ENCODE peak calls at places on chromosomes 12 and 14, in eight cellular contexts. D, B, N, T, E, I, O and V are unnamed samples.

GRCh38 chr12:117025481-117026151 is 73.6 kb downstream of the TESC start:
- DNase-seq in D (no peak), B (peak; percentile 81), N (peak; percentile 91), T (peak; percentile 90), E (peak; percentile 84), I (peak; percentile 25), O (peak; percentile 76), V (peak; percentile 55)

GRCh38 chr12:116135209-116135930 is 142.1 kb downstream of the MED13L start:
- DNase-seq in D (no peak), B (peak; percentile 24), N (no peak), T (no peak), E (peak; percentile 38), I (no peak), O (no peak), V (no peak)

GRCh38 chr14:22991852-22992251 is 9.5 kb upstream of the AJUBA start:
- DNase-seq in D (no peak), B (no peak), N (peak; percentile 36), T (no peak), E (no peak), I (no peak), O (no peak), V (no peak)

GRCh38 chr14:77439861-77440260 is 16.5 kb upstream of the NOXRED1 start:
- DNase-seq in D (no peak), B (no peak), N (no peak), T (no peak), E (no peak), I (no peak), O (no peak), V (no peak)

GRCh38 chr12:115037830-115038229 is 353.9 kb upstream of the TBX3 start:
- DNase-seq in D (no peak), B (no peak), N (no peak), T (no peak), E (no peak), I (no peak), O (no peak), V (no peak)

GRCh38 chr12:132139912-132140311 is 4.2 kb downstream of the DDX51 start:
- DNase-seq in D (peak; percentile 45), B (no peak), N (peak; percentile 81), T (no peak), E (no peak), I (no peak), O (no peak), V (no peak)

GRCh38 chr12:76460807-76461206 is 98.8 kb downstream of the OSBPL8 start:
- DNase-seq in D (no peak), B (no peak), N (no peak), T (no peak), E (no peak), I (no peak), O (no peak), V (no peak)

GRCh38 chr12:31323466-31324115 is 2.4 kb downstream of the SINHCAF start:
- DNase-seq in D (peak; percentile 80), B (no peak), N (peak; percentile 87), T (no peak), E (peak; percentile 44), I (no peak), O (no peak), V (no peak)

GRCh38 chr12:76236640-76237039 is 111.6 kb downstream of the BBS10 start:
- DNase-seq in D (no peak), B (no peak), N (no peak), T (no peak), E (peak; percentile 28), I (no peak), O (no peak), V (no peak)

GRCh38 chr12:48118491-48118890 is 673 bp upstream of the PFKM start:
- DNase-seq in D (no peak), B (no peak), N (no peak), T (peak; percentile 29), E (peak; percentile 12), I (no peak), O (no peak), V (peak; percentile 22)

GRCh38 chr12:11753151-11753501 is 103.7 kb downstream of the ETV6 start:
- DNase-seq in D (no peak), B (no peak), N (no peak), T (no peak), E (no peak), I (no peak), O (no peak), V (no peak)

GRCh38 chr14:102323102-102323501 is 3.6 kb downstream of the ZNF839 start:
- DNase-seq in D (peak; percentile 72), B (peak; percentile 93), N (peak; percentile 93), T (peak; percentile 55), E (peak; percentile 78), I (peak; percentile 75), O (peak; percentile 80), V (peak; percentile 28)

GRCh38 chr12:5690240-5690639 is 254.8 kb downstream of the ANO2 start:
- DNase-seq in D (no peak), B (no peak), N (no peak), T (no peak), E (no peak), I (no peak), O (no peak), V (no peak)

GRCh38 chr12:9925746-9926393 is 6.3 kb downstream of the CLEC2A start:
- DNase-seq in D (no peak), B (peak; percentile 71), N (no peak), T (peak; percentile 66), E (peak; percentile 71), I (peak; percentile 15), O (peak; percentile 19), V (no peak)

GRCh38 chr14:72401632-72402428 is 469.6 kb downstream of the RGS6 start:
- DNase-seq in D (no peak), B (no peak), N (no peak), T (no peak), E (no peak), I (no peak), O (no peak), V (no peak)

GRCh38 chr14:61219673-61220072 is 61.5 kb downstream of the TMEM30B start:
- DNase-seq in D (no peak), B (no peak), N (no peak), T (no peak), E (no peak), I (no peak), O (no peak), V (no peak)

GRCh38 chr12:19129486-19130223 is at the start of gene PLEKHA5:
- DNase-seq in D (peak; percentile 86), B (peak; percentile 61), N (peak; percentile 92), T (peak; percentile 94), E (peak; percentile 89), I (no peak), O (peak; percentile 38), V (peak; percentile 50)

GRCh38 chr14:61003571-61003970 is 22.5 kb downstream of the SLC38A6 start:
- DNase-seq in D (no peak), B (no peak), N (no peak), T (no peak), E (no peak), I (no peak), O (no peak), V (no peak)

GRCh38 chr12:116346222-116346621 is 68.7 kb upstream of the MED13L start:
- DNase-seq in D (no peak), B (no peak), N (no peak), T (peak; percentile 42), E (no peak), I (no peak), O (no peak), V (no peak)

GRCh38 chr12:91565246-91565645 is 382.6 kb upstream of the DCN start:
- DNase-seq in D (no peak), B (no peak), N (no peak), T (no peak), E (no peak), I (no peak), O (no peak), V (no peak)

GRCh38 chr12:107912421-107913004 is 138.0 kb downstream of the ASCL4 start:
- DNase-seq in D (peak; percentile 74), B (peak; percentile 62), N (no peak), T (peak; percentile 83), E (peak; percentile 87), I (no peak), O (peak; percentile 36), V (no peak)

GRCh38 chr14:65303902-65304222 is 108.7 kb upstream of the FUT8 start:
- DNase-seq in D (no peak), B (no peak), N (no peak), T (no peak), E (no peak), I (no peak), O (no peak), V (no peak)

GRCh38 chr14:35821546-35822411 is 4.4 kb upstream of the BRMS1L start:
- DNase-seq in D (no peak), B (peak; percentile 67), N (no peak), T (peak; percentile 17), E (peak; percentile 49), I (peak; percentile 17), O (peak; percentile 28), V (peak; percentile 33)

GRCh38 chr12:67482751-67483661 is 165.5 kb upstream of the DYRK2 start:
- DNase-seq in D (no peak), B (peak; percentile 27), N (no peak), T (no peak), E (no peak), I (no peak), O (no peak), V (peak; percentile 35)